ENCODE peak calls at places on chromosome 18, in four cellular contexts. D, O, W and Y are unnamed samples.

GRCh38 chr18:33513027-33513426 is 65.0 kb upstream of the ASXL3 start:
- DNase-seq in O (no peak), D (no peak), W (no peak), Y (no peak)

GRCh38 chr18:48833701-48834394 is 116.9 kb downstream of the SMAD7 start:
- DNase-seq in D (peak), W (no peak), O (peak), Y (no peak)

GRCh38 chr18:55407774-55408535 is 180.0 kb downstream of the TCF4 start:
- DNase-seq in O (no peak), D (no peak), W (no peak), Y (no peak)

GRCh38 chr18:49447810-49448745 is 12.4 kb downstream of the DYM start:
- DNase-seq in O (no peak), W (no peak), D (no peak), Y (no peak)

GRCh38 chr18:79750980-79751571 is 46.7 kb upstream of the KCNG2 start:
- DNase-seq in O (peak), W (no peak), D (peak), Y (peak)

GRCh38 chr18:8660316-8660715 is 45.0 kb upstream of the MTCL1 start:
- DNase-seq in W (no peak), D (no peak), O (no peak), Y (no peak)

GRCh38 chr18:49227456-49227855 is 233.0 kb downstream of the DYM start:
- DNase-seq in O (no peak), D (no peak), W (no peak), Y (no peak)

GRCh38 chr18:10317864-10318685 is 136.4 kb upstream of the APCDD1 start:
- DNase-seq in D (no peak), W (no peak), O (no peak), Y (no peak)

GRCh38 chr18:75111673-75112485 is 97.1 kb downstream of the PTGR3 start:
- DNase-seq in D (no peak), O (peak), W (no peak), Y (no peak)

GRCh38 chr18:79540161-79540913 is 139.3 kb upstream of the CTDP1 start:
- DNase-seq in O (peak), D (peak), W (no peak), Y (no peak)

GRCh38 chr18:38330573-38330972 is 765.0 kb upstream of the CELF4 start:
- DNase-seq in D (no peak), W (no peak), O (no peak), Y (no peak)

GRCh38 chr18:7273301-7273911 is 42.5 kb downstream of the LRRC30 start:
- DNase-seq in D (peak), W (peak), O (peak), Y (peak)

GRCh38 chr18:49693276-49694005 is 119.9 kb downstream of the ACAA2 start:
- DNase-seq in D (no peak), W (no peak), O (no peak), Y (no peak)

GRCh38 chr18:70385474-70385873 is 96.6 kb downstream of the SOCS6 start:
- DNase-seq in W (no peak), O (no peak), D (no peak), Y (no peak)

GRCh38 chr18:70659026-70659726 is 370.3 kb downstream of the SOCS6 start:
- DNase-seq in O (no peak), W (no peak), D (no peak), Y (no peak)

GRCh38 chr18:53946561-53946960 is 277.9 kb downstream of the MBD2 start:
- DNase-seq in O (no peak), W (no peak), D (no peak), Y (no peak)

GRCh38 chr18:35935805-35936204 is 36.7 kb upstream of the RMP24 start:
- DNase-seq in W (no peak), O (no peak), D (no peak), Y (no peak)

GRCh38 chr18:74334242-74334893 is 18.7 kb downstream of the C18orf63 start:
- DNase-seq in D (no peak), O (no peak), W (no peak), Y (no peak)

GRCh38 chr18:515156-515815 is 14.8 kb upstream of the COLEC12 start:
- DNase-seq in W (no peak), O (no peak), D (no peak), Y (no peak)

GRCh38 chr18:37336568-37337285 is 228.9 kb downstream of the CELF4 start:
- DNase-seq in D (no peak), W (no peak), O (no peak), Y (no peak)

GRCh38 chr18:68520406-68521075 is 194.4 kb downstream of the TMX3 start:
- DNase-seq in W (no peak), D (no peak), O (no peak), Y (no peak)

DNA sequence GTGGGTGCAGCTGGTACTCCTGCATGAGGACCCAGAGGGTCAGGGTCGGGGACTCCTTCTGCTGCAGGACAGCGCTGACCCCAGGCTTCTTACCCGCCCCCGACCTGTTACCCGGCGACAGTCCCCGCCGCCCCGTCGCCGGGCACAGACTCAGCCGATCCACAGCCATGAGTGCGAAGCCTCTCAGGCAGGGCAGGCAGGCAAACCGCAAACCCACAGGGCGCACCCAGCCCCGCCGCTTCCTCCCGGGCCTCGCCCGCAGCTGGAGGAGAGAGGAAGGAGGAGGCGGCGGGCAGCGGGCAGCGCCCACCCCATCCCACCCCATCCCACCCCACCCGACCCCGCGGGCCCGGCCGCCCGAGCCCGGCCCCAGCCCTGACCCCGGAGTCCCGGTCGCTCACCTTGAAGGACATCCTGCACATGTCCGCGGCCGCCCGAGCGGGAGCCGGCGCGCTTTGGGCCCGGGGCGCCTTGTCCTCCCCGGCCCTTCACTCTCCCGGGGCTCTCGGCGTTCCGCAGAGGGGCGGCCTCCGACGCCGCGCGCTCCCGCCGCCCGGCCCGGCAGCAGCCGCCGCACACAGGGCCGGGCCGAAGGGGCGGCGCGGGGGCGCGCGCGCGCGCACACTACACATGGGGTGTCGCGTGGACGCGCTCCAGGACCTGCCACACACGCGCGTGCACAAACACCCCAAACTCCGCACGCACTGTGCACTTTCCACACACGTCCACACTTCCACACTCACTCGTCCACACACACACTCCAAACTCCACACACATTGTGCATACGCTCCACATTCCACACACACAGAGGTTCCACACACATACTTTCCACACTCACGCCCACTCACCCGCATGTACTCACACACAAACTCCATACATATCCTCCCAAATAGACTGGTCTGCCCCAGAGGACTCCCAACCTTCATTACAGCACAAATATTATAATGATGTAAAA is at the start of gene ANKRD29:
- DNase-seq in O (no peak), D (peak), W (peak), Y (peak)
- H3K4me3 ChIP-seq in O (peak), D (peak), W (peak), Y (peak)

GRCh38 chr18:78293940-78294401 is 685.6 kb upstream of the SALL3 start:
- DNase-seq in W (no peak), O (no peak), D (no peak), Y (no peak)

GRCh38 chr18:78292602-78293001 is 687.0 kb upstream of the SALL3 start:
- DNase-seq in W (no peak), D (no peak), O (no peak), Y (no peak)

GRCh38 chr18:78296152-78296551 is 683.5 kb upstream of the SALL3 start:
- DNase-seq in D (no peak), O (no peak), W (no peak), Y (no peak)

GRCh38 chr18:78295271-78295670 is 684.3 kb upstream of the SALL3 start:
- DNase-seq in W (no peak), O (no peak), D (no peak), Y (no peak)

DNA sequence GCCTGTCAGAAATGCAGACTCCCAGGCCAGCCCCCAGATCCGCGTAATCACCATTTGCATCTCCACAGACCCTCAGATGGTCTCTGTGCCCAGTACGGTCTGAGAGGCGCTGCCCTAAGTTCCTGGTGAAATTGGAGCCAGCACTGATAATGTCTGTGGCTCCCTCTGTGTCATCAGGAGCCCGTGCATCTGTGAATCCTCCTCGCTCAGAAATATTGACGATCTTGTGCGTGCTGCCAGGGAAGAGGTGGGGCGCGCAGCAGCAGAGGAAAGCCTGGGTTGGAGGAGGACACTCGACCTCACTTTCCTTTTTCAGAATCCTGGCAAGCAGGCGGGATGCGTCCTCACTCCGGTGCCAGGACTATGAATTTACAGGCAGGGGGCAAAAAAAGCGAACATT is 686.1 kb upstream of the SALL3 start:
- DNase-seq in W (no peak), D (no peak), O (no peak), Y (no peak)
- H3K4me3 ChIP-seq in W (peak), D (no peak), O (no peak), Y (no peak)

GRCh38 chr18:63368611-63369010 is 1.6 kb upstream of the KDSR start:
- DNase-seq in D (no peak), O (no peak), W (no peak), Y (no peak)

GRCh38 chr18:63366991-63367240 is at the start of gene KDSR:
- DNase-seq in O (no peak), W (no peak), D (no peak), Y (no peak)

GRCh38 chr18:63365909-63366269 is 1.1 kb downstream of the KDSR start:
- DNase-seq in O (no peak), W (no peak), D (no peak), Y (no peak)

GRCh38 chr18:63367241-63367953 is 391 bp upstream of the KDSR start:
- DNase-seq in O (peak), W (peak), D (peak), Y (peak)

DNA sequence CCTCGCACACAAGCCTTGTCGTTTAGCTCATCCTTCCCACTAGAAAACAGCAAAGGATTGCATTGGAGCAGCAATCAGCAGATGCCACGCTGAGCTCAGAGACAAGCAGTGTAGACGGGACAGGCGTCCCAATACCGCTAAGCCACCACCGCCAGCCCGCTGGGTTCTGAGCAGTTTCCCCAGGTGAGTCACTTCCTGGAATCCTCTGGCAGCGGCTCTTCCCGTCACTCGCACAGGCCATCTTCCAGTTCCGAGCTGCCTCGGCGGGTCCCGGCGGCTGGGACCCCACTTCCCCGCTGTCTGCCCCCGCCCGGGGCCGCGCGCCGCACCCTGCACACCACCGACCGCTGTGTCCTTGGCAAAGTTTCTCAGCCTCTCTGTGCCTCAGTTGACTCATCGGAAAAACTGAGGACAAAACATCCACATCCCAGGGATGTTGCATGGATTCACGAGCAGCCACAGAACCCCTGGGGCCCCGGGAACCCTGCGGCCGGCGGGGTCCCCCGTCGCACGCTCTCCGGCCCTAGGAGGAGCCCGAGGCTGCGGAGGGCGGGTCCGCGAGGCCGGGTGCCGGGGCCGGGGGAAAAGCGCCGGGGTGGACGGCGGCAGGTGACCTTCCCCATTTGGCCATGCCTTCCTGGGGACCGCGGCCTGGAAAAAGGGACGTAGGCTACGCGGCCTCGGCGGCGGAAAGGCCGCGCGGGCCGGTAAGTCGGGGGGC is 576 bp downstream of the KDSR start:
- DNase-seq in W (peak), O (peak), D (peak), Y (peak)
- H3K4me3 ChIP-seq in W (peak), O (peak), D (peak), Y (peak)

DNA sequence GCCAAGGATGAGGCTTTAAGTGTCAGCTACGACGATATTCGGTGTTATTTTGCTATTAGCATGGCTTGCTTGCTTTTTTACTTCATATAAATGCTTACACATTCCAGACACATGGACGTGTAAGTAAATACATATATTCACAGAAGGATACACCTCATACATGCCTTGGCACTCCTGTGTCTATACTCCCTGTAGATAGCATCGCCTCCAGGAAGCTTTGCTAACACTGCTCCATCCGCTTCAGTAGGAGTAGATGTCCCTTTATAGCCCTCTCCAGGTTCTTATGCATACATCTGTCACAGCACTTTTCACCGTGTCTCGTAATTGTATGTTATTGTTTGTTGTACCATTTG is 27.5 kb upstream of the KCTD1 start:
- DNase-seq in O (no peak), D (no peak), W (no peak), Y (no peak)
- H3K4me3 ChIP-seq in O (no peak), D (no peak), W (peak), Y (peak)